ENCODE peak calls at places on chromosomes 2 and 18, in nine cellular contexts. H is GM12878, C is ovary, Q is sigmoid colon, P is SK-N-SH, D is suprapubic skin, J is tibial nerve, G is A549, T is K562. Y is an unnamed sample.

GRCh38 chr18:77063256-77063655 is 69.3 kb downstream of the MBP start:
- DNase-seq in C (no peak), D (no peak), G (no peak), P (no peak), Q (no peak), J (no peak), T (no peak), H (peak), Y (peak)

GRCh38 chr2:17748745-17749144 is 4.9 kb downstream of the SMC6 start:
- DNase-seq in G (peak), D (no peak), C (no peak), H (no peak), P (no peak), J (no peak), T (peak), Q (no peak), Y (no peak)

GRCh38 chr18:2223859-2224258 is 347.4 kb downstream of the METTL4 start:
- DNase-seq in D (no peak), H (no peak), P (no peak), G (peak), J (peak), Q (no peak), C (no peak), T (no peak), Y (no peak)

GRCh38 chr2:238042849-238043584 is 17.8 kb upstream of the SCLY start:
- DNase-seq in Q (no peak), J (no peak), C (no peak), H (no peak), G (no peak), T (no peak), D (no peak), P (no peak), Y (no peak)

GRCh38 chr2:173357351-173357750 is 2.7 kb downstream of the CDCA7 start:
- DNase-seq in D (no peak), P (no peak), J (no peak), G (no peak), Q (no peak), C (no peak), H (no peak), T (no peak), Y (no peak)

GRCh38 chr2:69375494-69376353 is 11.3 kb downstream of the GFPT1 start:
- DNase-seq in G (peak), J (no peak), Q (no peak), H (no peak), D (no peak), P (peak), T (peak), C (no peak), Y (no peak)

GRCh38 chr18:35458677-35459441 is 38.9 kb downstream of the INO80C start:
- DNase-seq in H (peak), J (no peak), G (peak), Q (peak), P (no peak), D (peak), C (no peak), T (peak), Y (peak)

GRCh38 chr2:242027676-242028450 is 158.3 kb downstream of the RTP5 start:
- DNase-seq in Q (peak), H (no peak), P (no peak), G (no peak), D (no peak), T (no peak), J (no peak), C (no peak), Y (no peak)

GRCh38 chr2:234451852-234452625 is 44.8 kb downstream of the ARL4C start:
- DNase-seq in D (no peak), T (no peak), C (no peak), G (peak), Q (no peak), J (no peak), H (no peak), P (no peak), Y (no peak)

GRCh38 chr2:214244847-214245246 is 166.0 kb upstream of the VWC2L start:
- DNase-seq in G (no peak), P (no peak), Q (no peak), C (no peak), H (no peak), T (no peak), J (no peak), D (no peak), Y (no peak)

GRCh38 chr2:213034578-213034977 is 116.8 kb downstream of the IKZF2 start:
- DNase-seq in Q (no peak), P (no peak), J (no peak), D (no peak), T (no peak), H (no peak), G (no peak), C (no peak), Y (no peak)
- TF ChIP-seq EP300 in Q (no peak), P (no peak), J (no peak), D (no peak), T (no peak), H (no peak), G (no peak), C (no peak), Y (no peak)

DNA sequence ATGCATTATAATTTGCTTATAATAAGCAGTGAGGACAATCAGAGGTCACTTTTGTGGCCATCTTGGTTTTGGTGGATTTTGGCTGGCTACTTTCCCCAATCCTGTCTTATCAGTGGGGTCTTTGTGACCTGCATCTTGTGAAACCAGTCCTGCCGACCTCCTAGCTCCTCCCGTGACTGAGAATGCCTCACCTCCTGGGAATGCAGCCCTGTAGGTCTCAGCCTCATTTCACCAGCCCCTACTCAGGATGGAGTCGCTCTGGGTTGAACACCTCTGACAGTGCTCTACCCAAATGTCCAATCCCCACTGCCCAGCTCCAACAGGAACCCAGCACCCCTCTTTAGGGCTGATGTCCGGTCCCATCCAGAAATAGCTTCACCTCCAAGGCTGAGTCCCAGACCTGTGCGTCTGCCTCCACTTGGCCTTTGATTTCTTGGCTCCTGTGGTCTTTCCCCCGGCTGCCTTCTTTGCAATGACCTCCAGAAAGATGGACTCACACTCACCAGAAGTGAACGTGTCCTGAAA is 31.3 kb upstream of the PXDN start:
- DNase-seq in D (peak), T (no peak), J (no peak), P (no peak), H (no peak), Q (no peak), G (no peak), C (no peak), Y (peak)
- TF ChIP-seq EP300 in D (no peak), T (no peak), J (no peak), P (no peak), H (no peak), Q (no peak), G (no peak), C (no peak), Y (no peak)

DNA sequence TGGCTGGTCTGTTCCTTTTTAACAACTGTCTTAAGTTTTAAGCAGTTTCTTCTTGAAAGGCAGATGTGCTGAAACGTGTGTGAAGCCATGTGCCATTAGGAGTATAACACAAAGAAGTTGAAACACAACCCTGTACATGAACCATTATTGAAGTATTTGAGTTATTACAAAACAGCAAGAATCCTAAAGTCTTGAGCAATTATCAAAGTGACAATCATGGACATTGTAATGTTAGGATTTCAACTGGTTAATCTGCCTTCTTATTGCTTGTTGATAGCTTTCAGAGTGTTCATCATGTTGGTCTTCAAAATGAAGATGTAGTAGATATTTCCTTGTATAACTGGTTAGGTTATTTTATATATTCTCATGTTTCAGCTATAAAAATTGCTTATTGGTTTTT is 21.0 kb downstream of the PPP1R1C start:
- DNase-seq in D (no peak), G (no peak), J (no peak), H (no peak), T (no peak), Q (no peak), C (no peak), P (no peak), Y (no peak)
- TF ChIP-seq EP300 in D (no peak), G (no peak), J (no peak), H (no peak), T (no peak), Q (no peak), C (no peak), P (no peak), Y (no peak)

GRCh38 chr2:203016716-203017115 is 2.0 kb downstream of the NBEAL1 start:
- DNase-seq in H (no peak), G (no peak), C (no peak), P (no peak), J (no peak), T (no peak), D (no peak), Q (no peak), Y (no peak)

GRCh38 chr2:203018181-203018580 is 3.5 kb downstream of the NBEAL1 start:
- DNase-seq in J (no peak), D (no peak), P (no peak), C (no peak), G (no peak), Q (no peak), T (no peak), H (peak), Y (no peak)

GRCh38 chr2:203019142-203019541 is 4.5 kb downstream of the NBEAL1 start:
- DNase-seq in D (no peak), T (no peak), Q (no peak), C (no peak), J (no peak), P (no peak), G (no peak), H (no peak), Y (no peak)

DNA sequence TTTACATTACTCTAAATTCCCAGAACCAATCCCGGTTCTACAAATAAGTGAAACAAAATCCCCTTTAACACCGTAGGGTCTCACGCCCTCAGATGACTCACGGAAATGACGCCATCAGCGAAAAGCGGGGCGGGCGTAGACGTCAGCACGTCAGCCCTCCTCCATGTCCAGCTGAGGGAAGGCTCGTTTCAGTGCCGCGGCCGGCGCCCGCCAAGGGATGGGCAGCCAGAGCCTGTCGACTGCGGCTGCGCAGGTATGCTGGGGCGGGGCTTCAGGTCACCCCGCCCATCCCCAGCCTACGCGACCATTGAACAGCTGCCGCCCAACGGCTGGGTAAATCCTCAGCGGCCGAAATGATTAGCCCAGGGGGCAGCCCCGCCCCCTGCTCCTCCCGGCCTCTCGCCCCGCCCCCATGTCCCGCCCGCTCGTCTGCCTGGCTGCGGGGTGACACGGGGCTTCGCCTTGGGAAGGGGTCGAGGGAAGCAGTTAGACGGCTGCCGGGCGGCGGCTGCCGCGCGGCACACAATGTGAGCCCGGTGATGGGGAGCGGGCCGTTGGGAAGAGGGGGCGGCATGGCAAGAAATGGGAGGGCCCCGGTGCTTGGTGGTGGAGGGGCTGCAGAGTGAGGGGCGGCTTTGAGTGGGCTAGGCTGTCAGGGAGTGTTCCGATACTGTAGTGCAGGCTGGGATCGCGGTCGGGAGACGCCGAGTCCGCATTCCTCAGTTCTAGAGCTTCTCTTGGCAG is at the start of gene NBEAL1:
- DNase-seq in G (peak), H (peak), J (peak), Q (peak), C (peak), T (peak), P (peak), D (peak), Y (peak)
- TF ChIP-seq EP300 in G (no peak), H (no peak), J (peak), Q (no peak), C (peak), T (no peak), P (peak), D (peak), Y (no peak)

DNA sequence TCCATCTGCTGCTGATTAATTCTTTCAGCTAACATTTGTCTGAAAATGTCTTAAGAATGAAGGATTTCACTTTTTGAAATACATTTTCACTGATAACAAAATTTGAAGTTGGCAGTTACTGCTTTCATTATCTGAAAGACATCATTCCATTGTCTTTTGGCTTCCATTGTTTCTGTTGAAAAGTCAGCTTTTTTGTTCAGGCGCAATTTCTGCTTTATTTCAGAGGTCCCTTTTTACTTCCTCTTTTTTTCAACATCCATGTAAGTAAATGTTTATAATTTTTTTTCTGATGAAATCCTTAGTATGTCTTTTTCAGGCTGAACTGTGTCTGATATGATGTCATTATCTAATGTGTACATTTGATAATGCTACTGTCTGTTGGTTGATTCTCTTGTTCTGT is 184.2 kb downstream of the RND3 start:
- DNase-seq in Q (no peak), P (no peak), T (no peak), C (no peak), H (no peak), G (peak), J (no peak), D (no peak), Y (no peak)
- TF ChIP-seq EP300 in Q (no peak), P (no peak), T (no peak), C (no peak), H (no peak), G (no peak), J (no peak), D (no peak), Y (no peak)

DNA sequence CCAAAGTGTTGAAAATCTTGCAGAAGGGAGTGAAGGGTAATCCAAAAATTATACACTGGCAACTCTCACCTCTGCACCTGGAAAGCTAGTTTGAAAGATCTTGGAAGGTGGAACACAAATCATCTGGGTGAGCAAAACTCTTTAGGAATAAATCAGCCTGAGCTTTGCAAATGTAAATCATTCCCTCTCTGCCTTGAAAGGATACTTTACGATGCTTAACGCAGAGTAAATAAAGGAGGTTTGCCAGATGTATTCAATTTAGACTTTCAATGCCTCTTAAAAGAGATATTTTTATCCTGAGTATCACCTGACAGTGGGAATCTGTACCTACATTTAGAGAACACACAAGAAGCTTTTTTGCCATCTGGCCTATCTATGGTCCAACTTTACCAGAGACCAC is 983.2 kb upstream of the CDH2 start:
- DNase-seq in T (no peak), D (no peak), P (no peak), C (no peak), J (no peak), H (no peak), G (no peak), Q (no peak), Y (no peak)
- TF ChIP-seq EP300 in T (no peak), D (no peak), P (peak), C (no peak), J (no peak), H (no peak), G (no peak), Q (no peak), Y (no peak)

GRCh38 chr2:70828914-70829824 is 6.4 kb downstream of the CD207 start:
- DNase-seq in Q (no peak), P (no peak), T (no peak), J (no peak), H (no peak), D (no peak), C (no peak), G (no peak), Y (no peak)
- TF ChIP-seq EP300 in Q (no peak), P (no peak), T (no peak), J (no peak), H (no peak), D (no peak), C (no peak), G (no peak), Y (no peak)

GRCh38 chr2:60029248-60029883 is 524.1 kb downstream of the BCL11A start:
- DNase-seq in J (no peak), C (no peak), Q (no peak), D (no peak), T (no peak), G (no peak), P (no peak), H (no peak), Y (no peak)

GRCh38 chr2:60028819-60029218 is 524.6 kb downstream of the BCL11A start:
- DNase-seq in H (no peak), G (no peak), P (no peak), T (no peak), D (no peak), J (no peak), C (no peak), Q (no peak), Y (no peak)

DNA sequence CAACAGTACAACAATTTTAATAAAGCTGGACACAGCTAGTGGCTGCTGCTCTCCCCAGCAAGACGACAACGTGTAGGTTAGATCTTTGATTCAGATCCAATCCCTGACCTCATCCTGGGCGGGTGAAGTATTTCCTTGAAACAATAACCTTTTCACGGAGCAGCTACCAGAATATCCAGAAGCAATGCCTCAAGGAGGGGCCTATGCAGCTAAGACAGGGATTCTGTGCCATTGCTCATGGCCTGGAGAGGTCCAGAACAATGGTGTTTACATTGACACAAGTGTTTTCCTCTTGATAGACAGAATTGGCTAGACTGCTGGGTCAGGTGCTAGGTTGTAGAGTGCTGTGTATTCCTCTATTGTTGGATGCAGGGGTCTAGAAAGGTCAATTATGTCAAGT is 520.1 kb downstream of the BCL11A start:
- DNase-seq in G (no peak), P (no peak), T (no peak), C (no peak), H (no peak), Q (no peak), D (no peak), J (no peak), Y (no peak)
- TF ChIP-seq EP300 in G (no peak), P (no peak), T (no peak), C (no peak), H (no peak), Q (no peak), D (no peak), J (no peak), Y (no peak)

GRCh38 chr2:29050591-29050990 is 23.7 kb downstream of the PCARE start:
- DNase-seq in D (no peak), J (no peak), H (no peak), G (no peak), Q (peak), P (no peak), T (no peak), C (no peak), Y (no peak)
- TF ChIP-seq EP300 in D (no peak), J (no peak), H (no peak), G (no peak), Q (no peak), P (no peak), T (no peak), C (no peak), Y (no peak)

DNA sequence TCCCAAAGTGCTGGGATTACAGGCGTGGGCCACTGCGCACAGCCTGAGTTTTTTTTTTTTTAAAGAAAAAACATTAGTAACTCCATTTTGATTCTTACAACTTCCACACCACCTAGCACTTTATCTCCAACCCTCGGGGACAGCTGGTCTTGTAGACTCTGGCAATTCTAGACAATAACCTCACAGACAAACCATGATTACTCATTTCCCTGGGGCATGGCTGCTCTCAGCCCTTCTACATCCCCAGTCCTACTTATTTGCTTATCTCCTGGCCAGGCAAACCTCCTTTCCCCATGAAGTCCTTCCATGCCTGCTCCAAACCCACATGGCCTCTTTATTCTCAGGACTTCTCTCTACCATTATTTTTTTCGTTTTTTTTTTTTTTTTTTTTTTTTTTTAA is 91.1 kb downstream of the ACTR3 start:
- DNase-seq in C (no peak), J (peak), G (no peak), H (no peak), Q (no peak), P (no peak), T (no peak), D (no peak), Y (no peak)
- TF ChIP-seq EP300 in C (no peak), J (no peak), G (no peak), H (no peak), Q (no peak), P (no peak), T (no peak), D (no peak), Y (no peak)